ENCODE peak calls at places on chromosomes 3 and 15, in seven cellular contexts. X is tibial nerve, P is GM12878, Z is bronchial epithelial cell, W is GM12864, F is heart right ventricle, J is body of pancreas. H is an unnamed sample.

GRCh38 chr15:76235186-76235826 is 76.0 kb downstream of the ETFA start:
- DNase-seq in J (no peak), Z (peak), X (no peak), W (peak), F (no peak), P (no peak), H (peak)

GRCh38 chr15:79874242-79874641 is 22.6 kb downstream of the MTHFS start:
- DNase-seq in J (peak), X (no peak), P (no peak), F (no peak), Z (peak), W (no peak), H (no peak)

GRCh38 chr3:124084398-124084881 is 92.5 kb upstream of the ROPN1 start:
- DNase-seq in Z (no peak), P (no peak), J (no peak), W (no peak), X (no peak), F (no peak), H (no peak)

GRCh38 chr3:136396916-136397315 is 146.8 kb downstream of the PCCB start:
- DNase-seq in F (no peak), P (no peak), Z (peak), J (no peak), W (no peak), X (no peak), H (peak)

GRCh38 chr15:62050118-62050517 is 10.1 kb downstream of the VPS13C start:
- DNase-seq in Z (no peak), X (no peak), J (no peak), F (no peak), W (no peak), P (no peak), H (no peak)

GRCh38 chr3:40996382-40996781 is 202.9 kb upstream of the CTNNB1 start:
- DNase-seq in W (no peak), Z (no peak), P (no peak), F (no peak), J (no peak), X (no peak), H (no peak)

GRCh38 chr3:134258761-134259347 is 8.2 kb upstream of the RYK start:
- DNase-seq in W (no peak), F (no peak), Z (peak), P (no peak), J (no peak), X (no peak), H (no peak)

GRCh38 chr3:78204977-78205376 is 1165.1 kb downstream of the ROBO2 start:
- DNase-seq in W (no peak), J (no peak), P (no peak), F (no peak), X (no peak), Z (peak), H (peak)

DNA sequence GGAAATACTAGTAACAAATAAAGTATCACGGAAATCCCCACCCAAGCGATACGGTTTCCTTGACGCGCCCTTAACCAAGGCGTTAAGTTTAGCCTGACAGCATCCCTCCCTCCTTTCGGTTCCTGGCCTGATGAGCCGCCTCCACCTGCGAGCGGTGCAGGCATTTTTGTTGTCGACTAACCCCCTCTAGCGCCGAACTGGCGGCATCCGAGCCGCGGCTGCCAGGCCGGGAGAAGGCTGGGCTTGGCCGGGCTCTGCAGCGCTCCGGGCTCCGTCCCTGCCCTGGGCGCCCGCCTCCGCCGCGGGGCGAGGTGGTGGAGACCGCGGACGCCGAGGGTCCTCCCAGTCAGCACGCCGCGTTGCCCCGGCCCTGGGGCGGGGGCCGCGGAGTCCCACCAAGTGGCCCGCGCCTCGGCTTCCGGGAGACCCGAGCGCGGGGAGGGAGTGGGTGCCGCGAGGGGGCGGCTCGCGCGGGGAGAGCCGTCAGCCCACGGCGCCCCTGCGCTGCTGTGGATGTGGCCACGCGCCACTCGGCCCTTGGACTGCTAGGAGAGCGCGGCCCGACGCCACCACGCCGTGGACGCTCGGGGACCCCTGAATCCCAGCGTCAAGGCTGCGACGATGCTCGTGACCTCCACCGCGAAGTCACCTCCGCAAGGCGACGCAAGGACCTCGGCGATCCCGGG is 1.1 kb upstream of the EPHA6 start:
- DNase-seq in Z (peak), J (peak), F (peak), W (peak), P (peak), X (peak), H (peak)
- TF ChIP-seq CTCF in Z (peak), J (peak), F (peak), W (peak), P (peak), X (peak), H (peak)

GRCh38 chr15:99248000-99248727 is 1.2 kb downstream of the TTC23 start:
- DNase-seq in X (no peak), Z (no peak), P (no peak), J (no peak), W (no peak), F (no peak), H (no peak)
- H3K4me3 ChIP-seq in X (peak), Z (peak), P (peak), J (no peak), W (peak), F (peak), H (peak)

GRCh38 chr3:158573714-158574113 is 2.7 kb downstream of the MLF1 start:
- DNase-seq in Z (no peak), W (no peak), X (no peak), J (no peak), P (no peak), F (no peak), H (peak)
- TF ChIP-seq CTCF in Z (no peak), W (no peak), X (no peak), J (no peak), P (no peak), F (no peak), H (no peak)

GRCh38 chr3:4983739-4984510 is 4.7 kb downstream of the BHLHE40 start:
- DNase-seq in Z (peak), W (peak), P (peak), F (no peak), J (peak), X (no peak), H (peak)

GRCh38 chr3:4981688-4982494 is 2.7 kb downstream of the BHLHE40 start:
- DNase-seq in W (no peak), P (no peak), F (no peak), Z (peak), J (peak), X (no peak), H (peak)

GRCh38 chr3:4984511-4984864 is 5.3 kb downstream of the BHLHE40 start:
- DNase-seq in Z (peak), J (no peak), P (no peak), F (no peak), W (no peak), X (no peak), H (no peak)

GRCh38 chr3:4981160-4981687 is 2.0 kb downstream of the BHLHE40 start:
- DNase-seq in J (peak), W (no peak), F (no peak), X (no peak), Z (peak), P (no peak), H (peak)

GRCh38 chr3:4982773-4983738 is 3.8 kb downstream of the BHLHE40 start:
- DNase-seq in F (no peak), Z (peak), P (no peak), W (no peak), J (peak), X (no peak), H (peak)
- H3K4me3 ChIP-seq in F (peak), Z (peak), P (peak), W (peak), J (peak), X (peak), H (peak)

H was measured in cardiac fibroblast.